ENCODE peak calls at places on chromosomes 2 and 18, in eight cellular contexts. R is psoas muscle; W is lower lobe of right lung; V is T-helper 17 cell; U is stimulated activated CD4-positive, alpha-beta T cell treated with anti-CD3 and anti-CD28 coated beads, Interleukin-4, amount 100 ng/mL, for 1 hour; M is GM13976; A is CD4-positive, alpha-beta memory T cell; T is AG08396. D is an unnamed sample.

GRCh38 chr2:191178066-191178701 is 27.4 kb upstream of the STAT4 start:
- DNase-seq in U (no peak), W (no peak), M (no peak), V (no peak), A (no peak), T (no peak), R (no peak), D (no peak)

GRCh38 chr2:109349555-109350430 is 220.8 kb downstream of the SH3RF3 start:
- DNase-seq in M (peak; percentile 29), T (no peak), R (no peak), U (no peak), W (no peak), A (no peak), V (no peak), D (no peak)

GRCh38 chr2:237935740-237936452 is 30.9 kb upstream of the UBE2F start:
- DNase-seq in A (no peak), U (no peak), T (no peak), M (no peak), V (no peak), R (no peak), W (no peak), D (no peak)

GRCh38 chr2:202140522-202141292 is 67.7 kb downstream of the KIAA2012 start:
- DNase-seq in M (no peak), T (peak; percentile 62), A (no peak), W (no peak), U (no peak), V (no peak), R (no peak), D (no peak)

GRCh38 chr2:6866239-6866745 is 585 bp upstream of the CMPK2 start:
- DNase-seq in M (peak; percentile 46), U (peak; percentile 39), V (no peak), R (no peak), T (peak; percentile 24), W (no peak), A (peak; percentile 55), D (peak; percentile 46)

GRCh38 chr2:211035548-211036185 is 479.3 kb downstream of the CPS1 start:
- DNase-seq in R (no peak), T (no peak), W (no peak), V (no peak), A (no peak), M (no peak), U (no peak), D (no peak)

GRCh38 chr2:216406861-216407260 is 5.4 kb upstream of the SMARCAL1 start:
- DNase-seq in V (no peak), M (no peak), R (no peak), W (no peak), A (no peak), T (no peak), U (no peak), D (no peak)

GRCh38 chr2:59378104-59378503 is 1137.0 kb upstream of the FANCL start:
- DNase-seq in U (no peak), T (no peak), M (no peak), R (no peak), V (no peak), A (no peak), W (no peak), D (no peak)

GRCh38 chr18:23735021-23735464 is 45.8 kb downstream of the LAMA3 start:
- DNase-seq in W (no peak), T (no peak), M (no peak), R (no peak), A (no peak), V (no peak), U (no peak), D (no peak)

GRCh38 chr2:158395166-158395565 is 61.4 kb downstream of the CCDC148 start:
- DNase-seq in U (no peak), W (no peak), R (no peak), T (peak; percentile 29), A (no peak), M (no peak), V (no peak), D (no peak)

GRCh38 chr18:10032331-10032979 is 118.6 kb downstream of the VAPA start:
- DNase-seq in A (no peak), W (no peak), V (no peak), U (peak; percentile 5), R (no peak), M (peak; percentile 55), T (no peak), D (peak; percentile 10)

GRCh38 chr2:172664766-172665165 is 70.9 kb upstream of the RAPGEF4 start:
- DNase-seq in R (no peak), A (no peak), T (no peak), U (no peak), M (no peak), W (no peak), V (no peak), D (no peak)